ENCODE peak calls at places on chromosomes 16 and 17, in nine cellular contexts. One of them, this sample, is unnamed.

GRCh38 chr17:77637807-77638182 is 320.7 kb upstream of the TNRC6C start:
- DNase-seq in mesenteric fat pad: peak; percentile 55
- DNase-seq in EL: no peak
- DNase-seq in heart right ventricle: no peak
- DNase-seq in SW480: no peak
- DNase-seq in HEK293T: no peak
- DNase-seq in cardiac fibroblast: no peak
- DNase-seq in stimulated activated CD4-positive, alpha-beta T cell treated with anti-CD3 and anti-CD28 coated beads, Interleukin-15, amount 100 ng/mL, for 24 hours: no peak
- DNase-seq in B cell: no peak
- DNase-seq in this sample: peak; percentile 79

GRCh38 chr17:7317161-7317803 is 2.1 kb upstream of the GPS2 start:
- DNase-seq in mesenteric fat pad: no peak
- DNase-seq in EL: no peak
- DNase-seq in heart right ventricle: no peak
- DNase-seq in SW480: no peak
- DNase-seq in HEK293T: no peak
- DNase-seq in cardiac fibroblast: no peak
- DNase-seq in stimulated activated CD4-positive, alpha-beta T cell treated with anti-CD3 and anti-CD28 coated beads, Interleukin-15, amount 100 ng/mL, for 24 hours: no peak
- DNase-seq in B cell: no peak
- DNase-seq in this sample: no peak

GRCh38 chr17:77475012-77475976 is 334.5 kb downstream of the SEC14L1 start:
- DNase-seq in mesenteric fat pad: no peak
- DNase-seq in EL: peak; percentile 92
- DNase-seq in heart right ventricle: peak; percentile 17
- DNase-seq in SW480: no peak
- DNase-seq in HEK293T: no peak
- DNase-seq in cardiac fibroblast: peak; percentile 71
- DNase-seq in stimulated activated CD4-positive, alpha-beta T cell treated with anti-CD3 and anti-CD28 coated beads, Interleukin-15, amount 100 ng/mL, for 24 hours: peak; percentile 86
- DNase-seq in B cell: peak; percentile 60
- DNase-seq in this sample: no peak

GRCh38 chr16:84916156-84916555 is 95.2 kb downstream of the ZDHHC7 start:
- DNase-seq in mesenteric fat pad: no peak
- DNase-seq in EL: no peak
- DNase-seq in heart right ventricle: no peak
- DNase-seq in SW480: peak; percentile 42
- DNase-seq in HEK293T: no peak
- DNase-seq in cardiac fibroblast: no peak
- DNase-seq in stimulated activated CD4-positive, alpha-beta T cell treated with anti-CD3 and anti-CD28 coated beads, Interleukin-15, amount 100 ng/mL, for 24 hours: no peak
- DNase-seq in B cell: no peak
- DNase-seq in this sample: no peak

GRCh38 chr17:47205419-47205963 is 3.7 kb upstream of the MYL4 start:
- DNase-seq in mesenteric fat pad: no peak
- DNase-seq in EL: peak; percentile 71
- DNase-seq in heart right ventricle: peak; percentile 26
- DNase-seq in SW480: peak; percentile 92
- DNase-seq in HEK293T: peak; percentile 35
- DNase-seq in cardiac fibroblast: peak; percentile 71
- DNase-seq in stimulated activated CD4-positive, alpha-beta T cell treated with anti-CD3 and anti-CD28 coated beads, Interleukin-15, amount 100 ng/mL, for 24 hours: peak; percentile 72
- DNase-seq in B cell: peak; percentile 87
- DNase-seq in this sample: no peak

GRCh38 chr17:2143332-2143731 is 88.4 kb downstream of the HIC1 start:
- DNase-seq in mesenteric fat pad: no peak
- DNase-seq in EL: no peak
- DNase-seq in heart right ventricle: no peak
- DNase-seq in SW480: no peak
- DNase-seq in HEK293T: no peak
- DNase-seq in cardiac fibroblast: no peak
- DNase-seq in stimulated activated CD4-positive, alpha-beta T cell treated with anti-CD3 and anti-CD28 coated beads, Interleukin-15, amount 100 ng/mL, for 24 hours: no peak
- DNase-seq in B cell: no peak
- DNase-seq in this sample: no peak

GRCh38 chr17:80783461-80783860 is 208.2 kb upstream of the CHMP6 start:
- DNase-seq in mesenteric fat pad: peak; percentile 26
- DNase-seq in EL: no peak
- DNase-seq in heart right ventricle: no peak
- DNase-seq in SW480: no peak
- DNase-seq in HEK293T: no peak
- DNase-seq in cardiac fibroblast: no peak
- DNase-seq in stimulated activated CD4-positive, alpha-beta T cell treated with anti-CD3 and anti-CD28 coated beads, Interleukin-15, amount 100 ng/mL, for 24 hours: no peak
- DNase-seq in B cell: no peak
- DNase-seq in this sample: no peak

GRCh38 chr16:49048557-49048956 is 233.1 kb downstream of the CBLN1 start:
- DNase-seq in mesenteric fat pad: no peak
- DNase-seq in EL: no peak
- DNase-seq in heart right ventricle: no peak
- DNase-seq in SW480: peak; percentile 44
- DNase-seq in HEK293T: no peak
- DNase-seq in cardiac fibroblast: peak; percentile 13
- DNase-seq in stimulated activated CD4-positive, alpha-beta T cell treated with anti-CD3 and anti-CD28 coated beads, Interleukin-15, amount 100 ng/mL, for 24 hours: no peak
- DNase-seq in B cell: no peak
- DNase-seq in this sample: no peak

GRCh38 chr16:78199325-78200022 is 100.0 kb downstream of the WWOX start:
- DNase-seq in mesenteric fat pad: no peak
- DNase-seq in EL: no peak
- DNase-seq in heart right ventricle: no peak
- DNase-seq in SW480: peak; percentile 38
- DNase-seq in HEK293T: no peak
- DNase-seq in cardiac fibroblast: no peak
- DNase-seq in stimulated activated CD4-positive, alpha-beta T cell treated with anti-CD3 and anti-CD28 coated beads, Interleukin-15, amount 100 ng/mL, for 24 hours: no peak
- DNase-seq in B cell: no peak
- DNase-seq in this sample: no peak

GRCh38 chr17:47652570-47652969 is 2.9 kb downstream of the KPNB1 start:
- DNase-seq in mesenteric fat pad: no peak
- DNase-seq in EL: no peak
- DNase-seq in heart right ventricle: no peak
- DNase-seq in SW480: no peak
- DNase-seq in HEK293T: no peak
- DNase-seq in cardiac fibroblast: peak; percentile 26
- DNase-seq in stimulated activated CD4-positive, alpha-beta T cell treated with anti-CD3 and anti-CD28 coated beads, Interleukin-15, amount 100 ng/mL, for 24 hours: no peak
- DNase-seq in B cell: no peak
- DNase-seq in this sample: no peak

GRCh38 chr17:40600486-40601046 is 35.3 kb upstream of the CCR7 start:
- DNase-seq in mesenteric fat pad: no peak
- DNase-seq in EL: no peak
- DNase-seq in heart right ventricle: no peak
- DNase-seq in SW480: no peak
- DNase-seq in HEK293T: no peak
- DNase-seq in cardiac fibroblast: no peak
- DNase-seq in stimulated activated CD4-positive, alpha-beta T cell treated with anti-CD3 and anti-CD28 coated beads, Interleukin-15, amount 100 ng/mL, for 24 hours: no peak
- DNase-seq in B cell: no peak
- DNase-seq in this sample: no peak

GRCh38 chr16:83744521-83744981 is 63.2 kb upstream of the HSBP1 start:
- DNase-seq in mesenteric fat pad: no peak
- DNase-seq in EL: peak; percentile 77
- DNase-seq in heart right ventricle: peak; percentile 20
- DNase-seq in SW480: peak; percentile 27
- DNase-seq in HEK293T: no peak
- DNase-seq in cardiac fibroblast: no peak
- DNase-seq in stimulated activated CD4-positive, alpha-beta T cell treated with anti-CD3 and anti-CD28 coated beads, Interleukin-15, amount 100 ng/mL, for 24 hours: no peak
- DNase-seq in B cell: peak; percentile 69
- DNase-seq in this sample: no peak

GRCh38 chr17:13114601-13115024 is 96.8 kb upstream of the ELAC2 start:
- DNase-seq in mesenteric fat pad: no peak
- DNase-seq in EL: peak; percentile 65
- DNase-seq in heart right ventricle: peak; percentile 31
- DNase-seq in SW480: peak; percentile 55
- DNase-seq in HEK293T: peak; percentile 82
- DNase-seq in cardiac fibroblast: peak; percentile 56
- DNase-seq in stimulated activated CD4-positive, alpha-beta T cell treated with anti-CD3 and anti-CD28 coated beads, Interleukin-15, amount 100 ng/mL, for 24 hours: peak; percentile 18
- DNase-seq in B cell: no peak
- DNase-seq in this sample: peak; percentile 80

GRCh38 chr17:58487589-58488427 is at the start of gene HSF5:
- DNase-seq in mesenteric fat pad: no peak
- DNase-seq in EL: no peak
- DNase-seq in heart right ventricle: peak; percentile 29
- DNase-seq in SW480: no peak
- DNase-seq in HEK293T: no peak
- DNase-seq in cardiac fibroblast: peak; percentile 16
- DNase-seq in stimulated activated CD4-positive, alpha-beta T cell treated with anti-CD3 and anti-CD28 coated beads, Interleukin-15, amount 100 ng/mL, for 24 hours: peak; percentile 81
- DNase-seq in B cell: peak; percentile 86
- DNase-seq in this sample: no peak

GRCh38 chr17:13266596-13266995 is 248.8 kb upstream of the ELAC2 start:
- DNase-seq in mesenteric fat pad: no peak
- DNase-seq in EL: peak; percentile 77
- DNase-seq in heart right ventricle: no peak
- DNase-seq in SW480: no peak
- DNase-seq in HEK293T: no peak
- DNase-seq in cardiac fibroblast: no peak
- DNase-seq in stimulated activated CD4-positive, alpha-beta T cell treated with anti-CD3 and anti-CD28 coated beads, Interleukin-15, amount 100 ng/mL, for 24 hours: no peak
- DNase-seq in B cell: no peak
- DNase-seq in this sample: peak; percentile 8

GRCh38 chr17:39684369-39685043 is 3.4 kb downstream of the PGAP3 start:
- DNase-seq in mesenteric fat pad: no peak
- DNase-seq in EL: no peak
- DNase-seq in heart right ventricle: no peak
- DNase-seq in SW480: no peak
- DNase-seq in HEK293T: no peak
- DNase-seq in cardiac fibroblast: no peak
- DNase-seq in stimulated activated CD4-positive, alpha-beta T cell treated with anti-CD3 and anti-CD28 coated beads, Interleukin-15, amount 100 ng/mL, for 24 hours: no peak
- DNase-seq in B cell: no peak
- DNase-seq in this sample: no peak

GRCh38 chr16:70726869-70727494 is 41.1 kb upstream of the MTSS2 start:
- DNase-seq in mesenteric fat pad: no peak
- DNase-seq in EL: no peak
- DNase-seq in heart right ventricle: peak; percentile 53
- DNase-seq in SW480: no peak
- DNase-seq in HEK293T: no peak
- DNase-seq in cardiac fibroblast: peak; percentile 71
- DNase-seq in stimulated activated CD4-positive, alpha-beta T cell treated with anti-CD3 and anti-CD28 coated beads, Interleukin-15, amount 100 ng/mL, for 24 hours: no peak
- DNase-seq in B cell: no peak
- DNase-seq in this sample: no peak

GRCh38 chr17:39231587-39232551 is 6.1 kb upstream of the STAC2 start:
- DNase-seq in mesenteric fat pad: no peak
- DNase-seq in EL: peak; percentile 55
- DNase-seq in heart right ventricle: peak; percentile 53
- DNase-seq in SW480: no peak
- DNase-seq in HEK293T: peak; percentile 63
- DNase-seq in cardiac fibroblast: peak; percentile 62
- DNase-seq in stimulated activated CD4-positive, alpha-beta T cell treated with anti-CD3 and anti-CD28 coated beads, Interleukin-15, amount 100 ng/mL, for 24 hours: peak; percentile 65
- DNase-seq in B cell: peak; percentile 58
- DNase-seq in this sample: peak; percentile 87

GRCh38 chr16:89887243-89887642 is 13.9 kb downstream of the TCF25 start:
- DNase-seq in mesenteric fat pad: no peak
- DNase-seq in EL: no peak
- DNase-seq in heart right ventricle: no peak
- DNase-seq in SW480: no peak
- DNase-seq in HEK293T: no peak
- DNase-seq in cardiac fibroblast: no peak
- DNase-seq in stimulated activated CD4-positive, alpha-beta T cell treated with anti-CD3 and anti-CD28 coated beads, Interleukin-15, amount 100 ng/mL, for 24 hours: no peak
- DNase-seq in B cell: no peak
- DNase-seq in this sample: no peak

GRCh38 chr17:74963656-74964055 is 8.9 kb downstream of the HID1 start:
- DNase-seq in mesenteric fat pad: no peak
- DNase-seq in EL: no peak
- DNase-seq in heart right ventricle: no peak
- DNase-seq in SW480: no peak
- DNase-seq in HEK293T: no peak
- DNase-seq in cardiac fibroblast: no peak
- DNase-seq in stimulated activated CD4-positive, alpha-beta T cell treated with anti-CD3 and anti-CD28 coated beads, Interleukin-15, amount 100 ng/mL, for 24 hours: no peak
- DNase-seq in B cell: no peak
- DNase-seq in this sample: peak; percentile 51

GRCh38 chr17:76193616-76194015 is 46.7 kb downstream of the RNF157 start:
- DNase-seq in mesenteric fat pad: no peak
- DNase-seq in EL: no peak
- DNase-seq in heart right ventricle: no peak
- DNase-seq in SW480: no peak
- DNase-seq in HEK293T: peak; percentile 40
- DNase-seq in cardiac fibroblast: no peak
- DNase-seq in stimulated activated CD4-positive, alpha-beta T cell treated with anti-CD3 and anti-CD28 coated beads, Interleukin-15, amount 100 ng/mL, for 24 hours: peak; percentile 44
- DNase-seq in B cell: no peak
- DNase-seq in this sample: peak; percentile 25

GRCh38 chr17:6713130-6713917 is at the start of gene SLC13A5:
- DNase-seq in mesenteric fat pad: peak; percentile 81
- DNase-seq in EL: peak; percentile 59
- DNase-seq in heart right ventricle: peak; percentile 33
- DNase-seq in SW480: no peak
- DNase-seq in HEK293T: no peak
- DNase-seq in cardiac fibroblast: peak; percentile 16
- DNase-seq in stimulated activated CD4-positive, alpha-beta T cell treated with anti-CD3 and anti-CD28 coated beads, Interleukin-15, amount 100 ng/mL, for 24 hours: peak; percentile 36
- DNase-seq in B cell: no peak
- DNase-seq in this sample: no peak

GRCh38 chr17:79925242-79925957 is 86.2 kb upstream of the CBX4 start:
- DNase-seq in mesenteric fat pad: no peak
- DNase-seq in EL: peak; percentile 30
- DNase-seq in heart right ventricle: peak; percentile 58
- DNase-seq in SW480: peak; percentile 86
- DNase-seq in HEK293T: no peak
- DNase-seq in cardiac fibroblast: peak; percentile 66
- DNase-seq in stimulated activated CD4-positive, alpha-beta T cell treated with anti-CD3 and anti-CD28 coated beads, Interleukin-15, amount 100 ng/mL, for 24 hours: no peak
- DNase-seq in B cell: no peak
- DNase-seq in this sample: peak; percentile 53

GRCh38 chr17:17751996-17752821 is 71.0 kb downstream of the RAI1 start:
- DNase-seq in mesenteric fat pad: peak; percentile 99
- DNase-seq in EL: peak; percentile 96
- DNase-seq in heart right ventricle: peak; percentile 97
- DNase-seq in SW480: peak; percentile 91
- DNase-seq in HEK293T: peak; percentile 98
- DNase-seq in cardiac fibroblast: peak; percentile 97
- DNase-seq in stimulated activated CD4-positive, alpha-beta T cell treated with anti-CD3 and anti-CD28 coated beads, Interleukin-15, amount 100 ng/mL, for 24 hours: peak; percentile 97
- DNase-seq in B cell: peak; percentile 97
- DNase-seq in this sample: peak; percentile 88

GRCh38 chr17:77958716-77959215 is 263 bp downstream of the TNRC6C start:
- DNase-seq in mesenteric fat pad: no peak
- DNase-seq in EL: peak; percentile 5
- DNase-seq in heart right ventricle: no peak
- DNase-seq in SW480: no peak
- DNase-seq in HEK293T: no peak
- DNase-seq in cardiac fibroblast: peak; percentile 5
- DNase-seq in stimulated activated CD4-positive, alpha-beta T cell treated with anti-CD3 and anti-CD28 coated beads, Interleukin-15, amount 100 ng/mL, for 24 hours: no peak
- DNase-seq in B cell: no peak
- DNase-seq in this sample: no peak

GRCh38 chr17:1829189-1829578 is 518 bp downstream of the SMYD4 start:
- DNase-seq in mesenteric fat pad: no peak
- DNase-seq in EL: peak; percentile 19
- DNase-seq in heart right ventricle: no peak
- DNase-seq in SW480: peak; percentile 20
- DNase-seq in HEK293T: peak; percentile 49
- DNase-seq in cardiac fibroblast: peak; percentile 16
- DNase-seq in stimulated activated CD4-positive, alpha-beta T cell treated with anti-CD3 and anti-CD28 coated beads, Interleukin-15, amount 100 ng/mL, for 24 hours: no peak
- DNase-seq in B cell: no peak
- DNase-seq in this sample: no peak

GRCh38 chr17:30375661-30376060 is 3.1 kb upstream of the CPD start:
- DNase-seq in mesenteric fat pad: no peak
- DNase-seq in EL: no peak
- DNase-seq in heart right ventricle: no peak
- DNase-seq in SW480: no peak
- DNase-seq in HEK293T: no peak
- DNase-seq in cardiac fibroblast: peak; percentile 35
- DNase-seq in stimulated activated CD4-positive, alpha-beta T cell treated with anti-CD3 and anti-CD28 coated beads, Interleukin-15, amount 100 ng/mL, for 24 hours: no peak
- DNase-seq in B cell: no peak
- DNase-seq in this sample: no peak

GRCh38 chr17:1909985-1910384 is 80.2 kb downstream of the RPA1 start:
- DNase-seq in mesenteric fat pad: no peak
- DNase-seq in EL: peak; percentile 8
- DNase-seq in heart right ventricle: no peak
- DNase-seq in SW480: no peak
- DNase-seq in HEK293T: no peak
- DNase-seq in cardiac fibroblast: no peak
- DNase-seq in stimulated activated CD4-positive, alpha-beta T cell treated with anti-CD3 and anti-CD28 coated beads, Interleukin-15, amount 100 ng/mL, for 24 hours: no peak
- DNase-seq in B cell: no peak
- DNase-seq in this sample: no peak

GRCh38 chr16:15041260-15042011 is 14.4 kb downstream of the NTAN1 start:
- DNase-seq in mesenteric fat pad: peak; percentile 91
- DNase-seq in EL: peak; percentile 31
- DNase-seq in heart right ventricle: peak; percentile 82
- DNase-seq in SW480: no peak
- DNase-seq in HEK293T: no peak
- DNase-seq in cardiac fibroblast: peak; percentile 81
- DNase-seq in stimulated activated CD4-positive, alpha-beta T cell treated with anti-CD3 and anti-CD28 coated beads, Interleukin-15, amount 100 ng/mL, for 24 hours: no peak
- DNase-seq in B cell: no peak
- DNase-seq in this sample: no peak

GRCh38 chr17:41098476-41098875 is 534 bp upstream of the KRTAP4-8 start:
- DNase-seq in mesenteric fat pad: no peak
- DNase-seq in EL: peak; percentile 92
- DNase-seq in heart right ventricle: no peak
- DNase-seq in SW480: no peak
- DNase-seq in HEK293T: no peak
- DNase-seq in cardiac fibroblast: no peak
- DNase-seq in stimulated activated CD4-positive, alpha-beta T cell treated with anti-CD3 and anti-CD28 coated beads, Interleukin-15, amount 100 ng/mL, for 24 hours: no peak
- DNase-seq in B cell: no peak
- DNase-seq in this sample: no peak

GRCh38 chr17:61581611-61582349 is 9.2 kb downstream of the NACA2 start:
- DNase-seq in mesenteric fat pad: no peak
- DNase-seq in EL: no peak
- DNase-seq in heart right ventricle: no peak
- DNase-seq in SW480: no peak
- DNase-seq in HEK293T: no peak
- DNase-seq in cardiac fibroblast: no peak
- DNase-seq in stimulated activated CD4-positive, alpha-beta T cell treated with anti-CD3 and anti-CD28 coated beads, Interleukin-15, amount 100 ng/mL, for 24 hours: no peak
- DNase-seq in B cell: no peak
- DNase-seq in this sample: no peak

This sample was measured in SK-N-DZ.